ENCODE peak calls at places on chromosome 1, in four cellular contexts. A is brain microvascular endothelial cell, G is uterus, Y is neural crest cell. J is an unnamed sample.
A peak's percentile ranks its signal among the peaks of the same experiment; 100 is the strongest.

GRCh38 chr1:17826165-17826488 is 71.0 kb downstream of the ACTL8 start:
- DNase-seq in A (peak; percentile 5), G (peak; percentile 17), Y (peak; percentile 68), J (no peak)

GRCh38 chr1:48524892-48525467 is 53.0 kb upstream of the SPATA6 start:
- DNase-seq in A (no peak), Y (no peak), G (no peak), J (no peak)

GRCh38 chr1:62426238-62426637 is 10.6 kb upstream of the USP1 start:
- DNase-seq in Y (no peak), A (no peak), G (no peak), J (no peak)

GRCh38 chr1:10033359-10033845 is 644 bp downstream of the UBE4B start:
- DNase-seq in Y (no peak), A (peak; percentile 28), G (no peak), J (peak; percentile 42)

GRCh38 chr1:210342986-210343780 is 14.5 kb downstream of the HHAT start:
- DNase-seq in G (no peak), Y (no peak), A (no peak), J (no peak)

GRCh38 chr1:6935379-6936307 is 150.4 kb downstream of the CAMTA1 start:
- DNase-seq in A (no peak), G (no peak), Y (no peak), J (no peak)

GRCh38 chr1:154264454-154264853 is 8.0 kb upstream of the HAX1 start:
- DNase-seq in A (no peak), Y (no peak), G (no peak), J (no peak)

GRCh38 chr1:198649598-198650338 is 10.9 kb downstream of the PTPRC start:
- DNase-seq in G (no peak), Y (no peak), A (no peak), J (no peak)

GRCh38 chr1:43271186-43272118 is 1.7 kb downstream of the TMEM125 start:
- DNase-seq in G (no peak), A (no peak), Y (no peak), J (no peak)

GRCh38 chr1:205316179-205316578 is 5.4 kb downstream of the NUAK2 start:
- DNase-seq in A (no peak), G (no peak), Y (no peak), J (no peak)

GRCh38 chr1:35243681-35244080 is 24.8 kb upstream of the ZMYM4 start:
- DNase-seq in Y (no peak), A (no peak), G (no peak), J (no peak)

GRCh38 chr1:161223805-161224694 is 622 bp upstream of the APOA2 start:
- DNase-seq in Y (no peak), G (no peak), A (no peak), J (no peak)

GRCh38 chr1:66809736-66810326 is 8.8 kb upstream of the INSL5 start:
- DNase-seq in Y (no peak), A (peak; percentile 45), G (no peak), J (peak; percentile 13)

GRCh38 chr1:17128361-17128760 is 9.1 kb upstream of the PADI2 start:
- DNase-seq in A (peak; percentile 88), G (no peak), Y (no peak), J (peak; percentile 98)

GRCh38 chr1:10905841-10906655 is 106.4 kb upstream of the TARDBP start:
- DNase-seq in A (no peak), G (no peak), Y (no peak), J (no peak)

GRCh38 chr1:201471772-201472171 is 2.8 kb upstream of the PHLDA3 start:
- DNase-seq in G (no peak), Y (no peak), A (no peak), J (peak; percentile 65)

GRCh38 chr1:1041873-1042272 is 22.0 kb downstream of the AGRN start:
- DNase-seq in Y (no peak), G (no peak), A (no peak), J (no peak)

GRCh38 chr1:160161965-160162705 is 10.7 kb downstream of the ATP1A4 start:
- DNase-seq in G (no peak), Y (peak; percentile 29), A (peak; percentile 17), J (no peak)

GRCh38 chr1:178501705-178502329 is 5.1 kb upstream of the CLEC20A start:
- DNase-seq in A (peak; percentile 60), G (peak; percentile 37), Y (peak; percentile 83), J (peak; percentile 39)

GRCh38 chr1:235998812-235999211 is 66.1 kb downstream of the NID1 start:
- DNase-seq in A (no peak), Y (no peak), G (no peak), J (no peak)

GRCh38 chr1:216210081-216210480 is 213.2 kb downstream of the USH2A start:
- DNase-seq in A (no peak), Y (no peak), G (no peak), J (peak; percentile 50)

GRCh38 chr1:59017501-59018231 is 233.8 kb upstream of the JUN start:
- DNase-seq in A (peak; percentile 41), Y (no peak), G (no peak), J (no peak)

GRCh38 chr1:157200451-157200850 is 62.3 kb upstream of the ETV3 start:
- DNase-seq in G (no peak), A (no peak), Y (no peak), J (no peak)

GRCh38 chr1:241610056-241610815 is 29.9 kb downstream of the CHML start:
- DNase-seq in A (peak; percentile 37), G (no peak), Y (no peak), J (no peak)

GRCh38 chr1:97340951-97341350 is 579.9 kb downstream of the DPYD start:
- DNase-seq in Y (no peak), G (no peak), A (peak; percentile 51), J (peak; percentile 72)

GRCh38 chr1:156004843-156005593 is 15.7 kb downstream of the SSR2 start:
- DNase-seq in G (no peak), A (no peak), Y (no peak), J (no peak)

GRCh38 chr1:110011527-110012041 is 22.8 kb upstream of the STRIP1 start:
- DNase-seq in Y (no peak), A (peak; percentile 48), G (no peak), J (peak; percentile 55)
- TF ChIP-seq CTCF in Y (peak; percentile 65), A (peak; percentile 75), G (peak; percentile 31), J (peak; percentile 81)

GRCh38 chr1:54218883-54219687 is 19.1 kb downstream of the MRPL37 start:
- DNase-seq in G (no peak), A (no peak), Y (no peak), J (no peak)
- TF ChIP-seq CTCF in G (no peak), A (no peak), Y (no peak), J (no peak)

GRCh38 chr1:71093938-71094337 is 13.1 kb upstream of the ZRANB2 start:
- DNase-seq in G (no peak), A (no peak), Y (no peak), J (peak; percentile 25)

GRCh38 chr1:71101839-71102376 is 21.1 kb upstream of the ZRANB2 start:
- DNase-seq in Y (no peak), G (no peak), A (no peak), J (no peak)

GRCh38 chr1:71097428-71097827 is 16.6 kb upstream of the ZRANB2 start:
- DNase-seq in A (no peak), G (no peak), Y (no peak), J (no peak)
- TF ChIP-seq CTCF in A (no peak), G (no peak), Y (no peak), J (no peak)

GRCh38 chr1:223175032-223175431 is 32.0 kb upstream of the TLR5 start:
- DNase-seq in A (no peak), G (no peak), Y (no peak), J (peak; percentile 24)
- TF ChIP-seq CTCF in A (peak; percentile 52), G (no peak), Y (no peak), J (peak; percentile 60)

GRCh38 chr1:20212099-20212684 is 25.9 kb upstream of the PLA2G2C start:
- DNase-seq in Y (no peak), G (no peak), A (no peak), J (no peak)

GRCh38 chr1:20212685-20213331 is 26.5 kb upstream of the PLA2G2C start:
- DNase-seq in A (no peak), Y (peak; percentile 63), G (peak; percentile 20), J (peak; percentile 41)

GRCh38 chr1:20219991-20220390 is 33.7 kb upstream of the PLA2G2C start:
- DNase-seq in Y (no peak), G (no peak), A (no peak), J (no peak)

GRCh38 chr1:20215716-20216115 is 29.4 kb upstream of the PLA2G2C start:
- DNase-seq in A (no peak), G (no peak), Y (no peak), J (no peak)

GRCh38 chr1:20216574-20216973 is 30.3 kb upstream of the PLA2G2C start:
- DNase-seq in A (peak; percentile 11), G (no peak), Y (no peak), J (peak; percentile 2)
- TF ChIP-seq CTCF in A (peak; percentile 60), G (no peak), Y (peak; percentile 56), J (peak; percentile 54)

GRCh38 chr1:197331565-197331964 is 63.5 kb downstream of the CRB1 start:
- DNase-seq in A (no peak), G (no peak), Y (no peak), J (no peak)

GRCh38 chr1:197330213-197330612 is 62.2 kb downstream of the CRB1 start:
- DNase-seq in Y (no peak), A (no peak), G (no peak), J (no peak)

GRCh38 chr1:197327776-197328364 is 59.8 kb downstream of the CRB1 start:
- DNase-seq in G (no peak), Y (no peak), A (no peak), J (no peak)
- TF ChIP-seq CTCF in G (peak; percentile 15), Y (peak; percentile 78), A (peak; percentile 52), J (peak; percentile 86)